ENCODE peak calls at places on chromosomes 11 and 22, in seven cellular contexts. G, V, T, S, W, Z and X are unnamed samples.
A peak's percentile ranks its signal among the peaks of the same experiment; 100 is the strongest.

GRCh38 chr11:84345027-84345426 is 1058.9 kb upstream of the CCDC90B start:
- DNase-seq in G (no peak), V (no peak), T (no peak), S (no peak), W (no peak), Z (no peak), X (no peak)

GRCh38 chr22:34113381-34113780 is 193.1 kb upstream of the LARGE1 start:
- DNase-seq in G (no peak), V (no peak), T (no peak), S (no peak), W (no peak), Z (no peak), X (no peak)

GRCh38 chr22:43152355-43153071 is 1.2 kb downstream of the TSPO start:
- DNase-seq in G (peak; percentile 39), V (peak; percentile 88), T (no peak), S (peak; percentile 22), W (no peak), Z (peak; percentile 84), X (peak; percentile 80)

GRCh38 chr22:50297510-50298265 is 9.8 kb downstream of the PLXNB2 start:
- DNase-seq in G (no peak), V (no peak), T (no peak), S (no peak), W (no peak), Z (no peak), X (no peak)

GRCh38 chr22:29621761-29622526 is 18.5 kb downstream of the NF2 start:
- DNase-seq in G (no peak), V (no peak), T (peak; percentile 69), S (peak; percentile 97), W (peak; percentile 91), Z (peak; percentile 27), X (no peak)

GRCh38 chr11:119699227-119699626 is 29.8 kb downstream of the NECTIN1 start:
- DNase-seq in G (peak; percentile 15), V (peak; percentile 86), T (no peak), S (no peak), W (no peak), Z (peak; percentile 72), X (peak; percentile 76)

GRCh38 chr11:30984442-30984816 is 385.1 kb downstream of the DCDC1 start:
- DNase-seq in G (no peak), V (no peak), T (peak; percentile 25), S (peak; percentile 0), W (no peak), Z (no peak), X (no peak)

GRCh38 chr22:36328635-36329216 is 59.0 kb downstream of the MYH9 start:
- DNase-seq in G (no peak), V (no peak), T (peak; percentile 14), S (peak; percentile 96), W (no peak), Z (peak; percentile 77), X (peak; percentile 61)

GRCh38 chr22:19330865-19331418 is 39.4 kb upstream of the CLTCL1 start:
- DNase-seq in G (no peak), V (no peak), T (no peak), S (no peak), W (no peak), Z (no peak), X (no peak)

GRCh38 chr22:19325296-19325950 is 33.9 kb upstream of the CLTCL1 start:
- DNase-seq in G (no peak), V (no peak), T (no peak), S (peak; percentile 55), W (no peak), Z (no peak), X (no peak)

GRCh38 chr22:19331975-19332374 is 40.5 kb upstream of the CLTCL1 start:
- DNase-seq in G (no peak), V (no peak), T (no peak), S (no peak), W (no peak), Z (no peak), X (no peak)

GRCh38 chr22:19331474-19331873 is 40.0 kb upstream of the CLTCL1 start:
- DNase-seq in G (no peak), V (no peak), T (no peak), S (no peak), W (no peak), Z (no peak), X (no peak)

DNA sequence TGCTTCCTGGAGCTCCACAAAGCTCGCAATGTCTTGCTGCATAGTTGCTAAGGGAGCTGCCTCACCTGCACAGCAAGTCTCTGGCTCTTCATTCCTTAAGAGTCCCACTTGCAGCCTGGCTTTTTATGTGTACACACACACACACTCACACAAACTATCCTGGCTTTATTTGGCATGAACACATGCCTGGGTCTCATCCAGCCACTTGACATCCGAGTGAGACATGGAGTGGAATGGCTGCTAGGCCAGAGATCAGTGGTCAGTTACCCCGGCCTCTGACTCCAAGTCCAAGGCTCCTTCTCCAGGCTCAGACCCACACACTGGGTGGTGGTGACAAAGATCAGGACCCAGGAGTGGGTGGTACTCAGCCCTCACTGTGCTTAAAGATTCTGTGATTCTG is 37.9 kb upstream of the CLTCL1 start:
- DNase-seq in G (no peak), V (no peak), T (no peak), S (no peak), W (no peak), Z (no peak), X (no peak)
- TF ChIP-seq POLR2A in G (no peak), V (no peak), T (no peak), S (no peak), W (no peak), Z (no peak), X (no peak)

GRCh38 chr11:118612378-118612777 is 5.0 kb downstream of the PHLDB1 start:
- DNase-seq in G (no peak), V (peak; percentile 71), T (no peak), S (peak; percentile 23), W (no peak), Z (no peak), X (no peak)

GRCh38 chr11:118610220-118610772 is 2.9 kb downstream of the PHLDB1 start:
- DNase-seq in G (no peak), V (no peak), T (no peak), S (no peak), W (no peak), Z (no peak), X (no peak)

GRCh38 chr11:118609380-118610219 is 2.2 kb downstream of the PHLDB1 start:
- DNase-seq in G (no peak), V (no peak), T (no peak), S (peak; percentile 34), W (no peak), Z (no peak), X (no peak)

GRCh38 chr11:118608268-118609214 is 1.1 kb downstream of the PHLDB1 start:
- DNase-seq in G (peak; percentile 48), V (peak; percentile 89), T (no peak), S (peak; percentile 85), W (no peak), Z (peak; percentile 57), X (no peak)

DNA sequence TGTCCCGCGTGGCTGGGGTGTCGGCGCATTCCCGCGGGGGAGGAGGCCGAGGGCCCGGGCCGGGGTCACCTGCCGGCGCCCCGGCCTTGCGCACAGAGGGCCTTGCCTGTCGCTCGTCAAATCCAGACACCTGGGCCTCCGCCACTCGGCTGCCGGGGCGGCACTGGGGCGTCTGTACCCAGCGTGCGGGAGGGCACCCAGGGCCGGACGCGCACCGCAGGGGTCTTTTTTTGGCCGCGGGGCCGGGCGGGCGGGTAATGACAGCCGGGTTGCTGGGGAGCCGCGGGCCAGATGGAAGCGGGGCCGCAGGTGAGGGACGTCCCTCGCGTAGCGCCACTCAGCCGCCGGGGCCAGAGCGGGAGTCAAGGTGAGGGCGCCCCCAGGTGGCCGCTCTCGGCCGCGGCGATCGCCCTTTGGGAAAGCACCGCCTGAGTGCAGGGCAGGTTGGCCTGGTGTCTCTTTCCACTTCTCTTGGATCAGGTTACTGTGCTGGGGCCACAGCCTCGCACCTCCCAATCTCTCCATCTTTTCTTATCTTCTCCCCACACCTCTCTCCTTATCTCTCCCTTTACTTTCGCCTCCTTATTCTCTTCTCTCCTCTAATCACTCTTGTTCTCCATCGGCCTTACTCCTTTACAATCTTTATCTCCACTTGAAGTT is 3.5 kb downstream of the PHLDB1 start:
- DNase-seq in G (peak; percentile 86), V (peak; percentile 91), T (peak; percentile 29), S (peak; percentile 66), W (no peak), Z (peak; percentile 87), X (peak; percentile 52)
- TF ChIP-seq CTCF in G (peak; percentile 94), V (peak; percentile 97), T (peak; percentile 68), S (peak; percentile 85), W (peak; percentile 92), Z (peak; percentile 88), X (no peak)

GRCh38 chr22:22558071-22558971 is 744 bp downstream of the PRAME start:
- DNase-seq in G (no peak), V (no peak), T (peak; percentile 25), S (no peak), W (no peak), Z (no peak), X (no peak)

GRCh38 chr22:22556578-22556977 is 2.5 kb downstream of the PRAME start:
- DNase-seq in G (no peak), V (no peak), T (no peak), S (no peak), W (no peak), Z (no peak), X (no peak)

GRCh38 chr22:22555596-22555995 is 3.5 kb downstream of the PRAME start:
- DNase-seq in G (no peak), V (no peak), T (no peak), S (no peak), W (no peak), Z (no peak), X (no peak)

GRCh38 chr22:22556995-22557925 is 1.8 kb downstream of the PRAME start:
- DNase-seq in G (no peak), V (no peak), T (peak; percentile 58), S (no peak), W (no peak), Z (no peak), X (no peak)

DNA sequence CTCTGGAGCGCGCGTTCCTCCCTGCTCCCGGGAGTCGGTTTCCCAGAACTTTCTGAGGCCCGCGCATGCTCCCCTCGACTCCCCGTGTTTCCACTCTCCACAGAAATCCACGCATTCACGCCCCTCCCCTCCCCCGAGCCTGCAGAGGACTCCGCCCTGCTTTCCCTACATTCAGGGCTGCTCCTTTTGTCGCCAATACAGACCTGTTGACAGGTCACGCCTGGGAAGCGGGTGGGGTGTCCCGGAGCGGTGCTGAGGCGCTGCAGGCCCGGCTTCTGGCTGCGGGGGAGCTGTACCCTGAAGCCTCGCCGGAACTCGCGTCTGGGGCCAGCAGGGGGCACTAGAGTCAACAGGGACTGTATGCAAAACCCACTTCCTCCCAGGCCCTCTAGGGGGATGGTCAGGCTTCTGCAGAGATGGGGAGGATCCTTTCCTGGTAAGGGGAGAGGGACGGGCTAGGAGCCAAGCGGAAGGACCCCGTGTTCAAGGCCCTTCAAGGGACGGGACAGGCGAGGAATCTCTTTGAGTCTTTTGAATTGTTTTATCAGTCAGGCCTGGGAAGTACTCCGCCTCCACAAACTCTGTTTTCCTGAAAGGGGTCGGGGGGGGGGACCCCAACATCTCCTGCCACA is at the start of gene PRAME:
- DNase-seq in G (peak; percentile 8), V (peak; percentile 80), T (peak; percentile 71), S (peak; percentile 13), W (peak; percentile 80), Z (peak; percentile 34), X (no peak)
- H3K27ac ChIP-seq in G (no peak within 1 kb of the TSS), V (no peak within 1 kb of the TSS), T (peak within 1 kb of the TSS; percentile 96), S (no peak within 1 kb of the TSS), W (peak within 1 kb of the TSS; percentile 52), Z (no peak within 1 kb of the TSS), X (no peak within 1 kb of the TSS)

DNA sequence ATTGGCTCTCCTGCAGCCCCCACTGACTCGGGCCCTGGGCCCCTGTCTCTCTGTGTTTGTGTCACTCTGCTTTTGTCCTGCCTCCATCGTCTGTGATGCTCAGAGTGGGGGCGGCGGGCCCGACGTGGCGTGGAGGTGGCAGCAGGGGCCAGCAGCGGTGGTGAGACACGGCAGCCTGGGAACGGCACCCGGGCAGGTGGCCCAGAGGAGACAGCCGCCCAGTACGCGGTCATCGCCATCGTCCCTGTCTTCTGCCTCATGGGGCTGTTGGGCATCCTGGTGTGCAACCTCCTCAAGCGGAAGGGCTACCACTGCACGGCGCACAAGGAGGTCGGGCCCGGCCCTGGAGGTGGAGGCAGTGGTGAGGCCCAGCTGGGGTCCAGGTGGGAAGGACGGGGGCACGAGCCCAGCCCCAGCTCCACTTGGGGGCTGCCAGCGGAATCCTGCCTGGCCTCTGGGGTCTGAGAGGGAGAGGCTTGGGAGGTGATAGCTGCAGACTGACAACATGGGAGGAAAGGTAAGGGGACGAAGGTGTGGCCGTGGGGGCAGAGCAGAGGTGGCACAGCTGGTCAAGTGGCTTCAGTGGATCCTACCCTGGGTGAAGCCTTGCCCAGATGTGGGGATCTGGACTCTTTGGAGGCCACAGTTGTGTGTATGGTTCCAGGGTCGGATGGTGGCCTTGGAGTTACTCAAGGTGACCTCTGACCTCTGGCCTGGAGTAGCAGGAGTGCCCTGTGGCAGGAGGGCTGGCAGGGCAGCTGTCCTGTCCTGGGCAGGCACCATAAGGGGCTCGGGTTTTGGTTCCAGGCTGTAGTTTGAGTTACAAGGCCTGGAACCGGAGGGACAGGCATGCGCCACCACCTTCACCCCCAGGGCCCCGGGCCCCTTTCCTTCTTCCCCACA is 16.2 kb downstream of the RELT start:
- DNase-seq in G (no peak), V (peak; percentile 68), T (no peak), S (no peak), W (no peak), Z (no peak), X (no peak)
- TF ChIP-seq POLR2A in G (no peak), V (no peak), T (no peak), S (no peak), W (no peak), Z (no peak), X (no peak)